ENCODE peak calls at places on chromosomes 5 and 9, in four cellular contexts. P is K562, W is A549, O is GM12878. H is an unnamed sample.

GRCh38 chr9:83166369-83166768 is 103.4 kb upstream of the RASEF start:
- DNase-seq in P (no peak), W (no peak), O (no peak), H (no peak)

GRCh38 chr5:140996055-140996454 is 29.8 kb downstream of the PCDHAC2 start:
- DNase-seq in P (no peak), W (no peak), O (no peak), H (no peak)

GRCh38 chr5:15904894-15905805 is 274.4 kb downstream of the MARCHF11 start:
- DNase-seq in P (no peak), W (no peak), O (no peak), H (no peak)

GRCh38 chr5:137735531-137736284 is at the start of gene KLHL3:
- DNase-seq in P (no peak), W (no peak), O (no peak), H (no peak)

GRCh38 chr5:14216372-14216771 is 73.2 kb downstream of the TRIO start:
- DNase-seq in P (no peak), W (no peak), O (no peak), H (no peak)

GRCh38 chr5:122126177-122126701 is 3.1 kb upstream of the ZNF474 start:
- DNase-seq in P (peak; percentile 41), W (no peak), O (no peak), H (no peak)

GRCh38 chr5:111003623-111004022 is 67.9 kb upstream of the TSLP start:
- DNase-seq in P (no peak), W (no peak), O (no peak), H (no peak)

GRCh38 chr9:130692365-130692764 is 1.2 kb upstream of the EXOSC2 start:
- DNase-seq in P (no peak), W (no peak), O (no peak), H (no peak)

GRCh38 chr5:62579761-62580160 is 1.1 kb downstream of the LRRC70 start:
- DNase-seq in P (no peak), W (no peak), O (no peak), H (no peak)

GRCh38 chr5:134136221-134136631 is 21.7 kb downstream of the TCF7 start:
- DNase-seq in P (no peak), W (no peak), O (no peak), H (no peak)

GRCh38 chr9:70043689-70044449 is at the start of gene MAMDC2:
- DNase-seq in P (no peak), W (no peak), O (no peak), H (no peak)

GRCh38 chr5:152673601-152674000 is 268.5 kb upstream of the NMUR2 start:
- DNase-seq in P (no peak), W (no peak), O (no peak), H (no peak)

GRCh38 chr9:94847486-94847885 is 121.0 kb downstream of the AOPEP start:
- DNase-seq in P (no peak), W (no peak), O (no peak), H (peak; percentile 24)

GRCh38 chr9:14846871-14847311 is 63.3 kb downstream of the FREM1 start:
- DNase-seq in P (peak; percentile 58), W (peak; percentile 58), O (no peak), H (peak; percentile 79)

GRCh38 chr5:113361701-113362100 is 73.1 kb downstream of the TSSK1B start:
- DNase-seq in P (no peak), W (no peak), O (no peak), H (no peak)

GRCh38 chr9:89483592-89484474 is 14.1 kb downstream of the SEMA4D start:
- DNase-seq in P (no peak), W (no peak), O (no peak), H (peak; percentile 72)

GRCh38 chr9:91089405-91090131 is 272.1 kb downstream of the AUH start:
- DNase-seq in P (no peak), W (no peak), O (no peak), H (peak; percentile 70)

GRCh38 chr9:115633099-115633498 is 515.1 kb upstream of the TNC start:
- DNase-seq in P (no peak), W (no peak), O (no peak), H (no peak)

GRCh38 chr9:130519927-130520326 is 59.5 kb upstream of the FUBP3 start:
- DNase-seq in P (no peak), W (no peak), O (no peak), H (no peak)

GRCh38 chr9:110575952-110576351 is 3.6 kb downstream of the SVEP1 start:
- DNase-seq in P (no peak), W (no peak), O (no peak), H (no peak)

GRCh38 chr5:52024363-52024762 is 641.1 kb downstream of the ISL1 start:
- DNase-seq in P (no peak), W (no peak), O (no peak), H (no peak)

GRCh38 chr5:144150996-144151395 is 19.5 kb downstream of the YIPF5 start:
- DNase-seq in P (no peak), W (no peak), O (no peak), H (no peak)

GRCh38 chr9:126690431-126691051 is 76.8 kb downstream of the LMX1B start:
- DNase-seq in P (peak; percentile 81), W (peak; percentile 76), O (no peak), H (peak; percentile 38)
- TF ChIP-seq MYC in P (no peak), W (no peak), O (no peak), H (no peak)

DNA sequence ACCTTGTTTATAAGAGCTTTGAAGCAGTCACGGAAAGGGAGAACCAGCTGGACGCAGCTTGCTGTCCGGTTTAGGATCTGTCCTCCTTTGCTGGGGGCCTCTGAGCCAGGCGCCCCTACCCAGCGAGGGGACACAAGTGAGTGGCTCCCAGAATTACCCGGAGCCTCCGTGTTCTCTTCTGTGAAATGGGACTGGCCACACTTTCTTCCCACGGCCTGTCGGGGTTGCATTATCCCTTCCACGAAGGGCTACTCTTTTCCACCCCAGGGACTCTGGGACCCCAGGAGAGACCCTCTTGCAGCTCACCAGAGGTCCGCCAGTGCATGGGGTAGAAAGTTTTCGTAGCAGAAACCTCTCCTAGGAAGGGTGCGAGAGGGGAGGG is 486 bp upstream of the GBGT1 start:
- DNase-seq in P (no peak), W (no peak), O (no peak), H (no peak)
- H3K4me3 ChIP-seq in P (peak overlapping the region; percentile 76), W (peak overlapping the region; percentile 44), O (peak overlapping the region; percentile 75), H (peak overlapping the region; percentile 75)

GRCh38 chr5:9405196-9405754 is 140.6 kb downstream of the SEMA5A start:
- DNase-seq in P (no peak), W (no peak), O (peak; percentile 54), H (no peak)
- TF ChIP-seq MAX in P (no peak), W (no peak), O (no peak), H (no peak)

DNA sequence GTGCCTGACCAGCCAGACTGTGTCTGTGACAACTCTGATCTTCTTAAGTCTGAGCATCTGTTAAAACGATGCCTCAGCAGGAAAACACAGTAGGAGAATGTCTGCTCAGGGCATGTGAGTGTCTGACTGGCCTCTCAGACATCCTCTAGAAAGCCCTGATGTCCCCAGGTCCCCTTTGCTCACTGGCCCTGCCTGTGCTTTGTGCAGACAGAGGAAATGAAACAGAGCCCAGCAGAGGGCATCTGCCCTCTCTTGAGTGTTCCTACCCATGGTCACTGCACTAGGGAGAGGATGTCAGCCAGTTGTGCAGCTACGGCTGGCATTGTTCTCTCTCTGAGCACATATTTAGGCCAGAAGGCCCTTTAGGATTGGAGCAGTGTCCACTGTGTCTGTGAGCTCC is 56.9 kb downstream of the TRPC7 start:
- DNase-seq in P (no peak), W (no peak), O (no peak), H (no peak)
- TF ChIP-seq MYC in P (no peak), W (no peak), O (no peak), H (no peak)

GRCh38 chr5:11588803-11589202 is 315.4 kb downstream of the CTNND2 start:
- DNase-seq in P (no peak), W (no peak), O (no peak), H (no peak)
- H3K4me3 ChIP-seq in P (no peak overlapping the region), W (no peak overlapping the region), O (no peak overlapping the region), H (no peak overlapping the region)

GRCh38 chr5:32612134-32612888 is 27.0 kb downstream of the SUB1 start:
- DNase-seq in P (no peak), W (no peak), O (no peak), H (no peak)
- TF ChIP-seq MAX in P (no peak), W (no peak), O (no peak), H (no peak)

GRCh38 chr9:105993921-105994715 is 299.8 kb downstream of the TMEM38B start:
- DNase-seq in P (no peak), W (no peak), O (no peak), H (no peak)

GRCh38 chr9:105993051-105993854 is 298.9 kb downstream of the TMEM38B start:
- DNase-seq in P (no peak), W (no peak), O (no peak), H (no peak)

GRCh38 chr9:105994970-105995369 is 300.6 kb downstream of the TMEM38B start:
- DNase-seq in P (no peak), W (no peak), O (no peak), H (peak; percentile 39)
- TF ChIP-seq MYC in P (no peak), W (no peak), O (no peak), H (no peak)

GRCh38 chr5:170297589-170298462 is at the start of gene LCP2:
- DNase-seq in P (no peak), W (no peak), O (no peak), H (peak; percentile 75)
- H3K4me3 ChIP-seq in P (peak within 1 kb of the TSS; percentile 51), W (no peak within 1 kb of the TSS), O (peak within 1 kb of the TSS; percentile 77), H (peak within 1 kb of the TSS; percentile 93)

DNA sequence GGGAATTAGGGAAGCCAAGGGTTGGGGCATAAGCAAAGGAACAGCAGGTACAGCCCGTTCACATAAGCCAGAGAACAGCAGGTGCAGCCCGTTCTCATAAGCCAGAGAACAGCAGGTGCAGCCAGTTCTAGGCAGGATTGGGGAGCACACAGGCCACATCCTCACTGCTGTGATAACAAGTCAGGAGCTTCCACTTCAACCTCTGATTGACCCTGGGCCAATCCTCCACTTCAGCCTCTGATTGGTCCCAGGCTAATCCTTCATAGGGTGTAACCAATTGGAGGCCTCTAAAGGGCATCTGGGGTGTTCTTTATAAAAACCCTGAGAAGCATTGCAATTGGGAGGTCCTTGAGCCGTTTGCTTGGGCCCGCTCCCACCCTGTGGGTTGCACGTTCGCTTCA is 27.5 kb downstream of the CEL start:
- DNase-seq in P (no peak), W (no peak), O (no peak), H (peak; percentile 20)
- TF ChIP-seq MAX in P (no peak), W (no peak), O (no peak), H (no peak)

GRCh38 chr5:1564824-1565736 is 41.3 kb upstream of the LPCAT1 start:
- DNase-seq in P (no peak), W (no peak), O (no peak), H (no peak)

GRCh38 chr5:1563051-1563461 is 39.3 kb upstream of the LPCAT1 start:
- DNase-seq in P (peak; percentile 7), W (no peak), O (no peak), H (no peak)

GRCh38 chr5:1562599-1562998 is 38.8 kb upstream of the LPCAT1 start:
- DNase-seq in P (no peak), W (no peak), O (no peak), H (no peak)

GRCh38 chr5:1563617-1564181 is 39.9 kb upstream of the LPCAT1 start:
- DNase-seq in P (no peak), W (no peak), O (no peak), H (no peak)

GRCh38 chr5:1564182-1564748 is 40.5 kb upstream of the LPCAT1 start:
- DNase-seq in P (peak; percentile 13), W (no peak), O (no peak), H (peak; percentile 86)
- TF ChIP-seq MYC in P (no peak), W (no peak), O (no peak), H (no peak)